ENCODE peak calls at places on chromosome 19, in seven cellular contexts. O, Z, C, B, U, L and R are unnamed samples.

GRCh38 chr19:8311461-8312260 is 3.5 kb upstream of the CD320 start:
- DNase-seq in B (peak; percentile 75), O (peak; percentile 50), U (no peak), L (peak; percentile 63), C (no peak), Z (peak; percentile 62), R (peak; percentile 52)

GRCh38 chr19:7921302-7921954 is 1.3 kb downstream of the SNAPC2 start:
- DNase-seq in U (no peak), L (no peak), Z (no peak), O (no peak), B (no peak), C (no peak), R (no peak)

GRCh38 chr19:34269968-34270621 is 15.7 kb downstream of the GARRE1 start:
- DNase-seq in U (peak; percentile 66), L (peak; percentile 68), C (peak; percentile 83), O (peak; percentile 65), Z (no peak), B (peak; percentile 45), R (peak; percentile 77)

GRCh38 chr19:32872391-32872790 is 2.8 kb upstream of the SLC7A9 start:
- DNase-seq in L (no peak), C (no peak), O (no peak), B (no peak), U (no peak), Z (no peak), R (no peak)

GRCh38 chr19:46471116-46471733 is at the start of gene PNMA8A:
- DNase-seq in C (peak; percentile 84), Z (no peak), L (peak; percentile 86), O (peak; percentile 68), B (no peak), U (peak; percentile 57), R (peak; percentile 62)

GRCh38 chr19:8552810-8553209 is 24.4 kb downstream of the MYO1F start:
- DNase-seq in L (no peak), U (peak; percentile 62), C (no peak), Z (no peak), O (no peak), B (no peak), R (no peak)

GRCh38 chr19:28313633-28314032 is 899.3 kb downstream of the UQCRFS1 start:
- DNase-seq in B (no peak), O (no peak), C (peak; percentile 94), Z (no peak), L (no peak), U (peak; percentile 17), R (no peak)

GRCh38 chr19:47378246-47378645 is 29.1 kb downstream of the DHX34 start:
- DNase-seq in L (no peak), Z (no peak), C (no peak), B (no peak), O (no peak), U (no peak), R (no peak)

GRCh38 chr19:3860499-3860898 is 8.3 kb downstream of the ZFR2 start:
- DNase-seq in U (no peak), Z (no peak), L (no peak), C (no peak), O (no peak), B (no peak), R (no peak)

GRCh38 chr19:43605875-43606568 is 5.9 kb upstream of the SRRM5 start:
- DNase-seq in C (no peak), Z (no peak), U (no peak), B (no peak), O (no peak), L (no peak), R (no peak)

GRCh38 chr19:36019061-36019670 is 5.2 kb upstream of the ALKBH6 start:
- DNase-seq in O (no peak), C (no peak), B (no peak), U (no peak), L (no peak), Z (no peak), R (no peak)

GRCh38 chr19:38395381-38396127 is 7.1 kb downstream of the SPRED3 start:
- DNase-seq in O (no peak), C (no peak), Z (no peak), B (no peak), U (no peak), L (no peak), R (no peak)

GRCh38 chr19:13092608-13093260 is 9.9 kb downstream of the LYL1 start:
- DNase-seq in C (peak; percentile 47), O (peak; percentile 24), U (peak; percentile 58), Z (no peak), L (no peak), B (no peak), R (no peak)

GRCh38 chr19:38337360-38337653 is 1.7 kb downstream of the CATSPERG start:
- DNase-seq in O (no peak), U (no peak), B (no peak), Z (no peak), L (no peak), C (no peak), R (no peak)

GRCh38 chr19:13029893-13030292 is 34.6 kb downstream of the NFIX start:
- DNase-seq in C (peak; percentile 84), U (no peak), L (peak; percentile 73), B (no peak), O (no peak), Z (no peak), R (no peak)

GRCh38 chr19:41886761-41887710 is 4.1 kb downstream of the ARHGEF1 start:
- DNase-seq in C (no peak), U (no peak), B (no peak), O (no peak), L (no peak), Z (no peak), R (no peak)

GRCh38 chr19:35818445-35818844 is 5.8 kb upstream of the PRODH2 start:
- DNase-seq in C (no peak), L (no peak), B (no peak), O (no peak), U (no peak), Z (no peak), R (no peak)

GRCh38 chr19:46772170-46773017 is 16.0 kb downstream of the SLC1A5 start:
- DNase-seq in O (no peak), C (peak; percentile 42), L (no peak), Z (no peak), U (no peak), B (no peak), R (no peak)

GRCh38 chr19:40254714-40255418 is 28.4 kb upstream of the CCNP start:
- DNase-seq in U (no peak), Z (no peak), L (no peak), C (no peak), O (no peak), B (no peak), R (no peak)

GRCh38 chr19:40252395-40252794 is 25.9 kb upstream of the CCNP start:
- DNase-seq in Z (no peak), L (no peak), O (no peak), B (no peak), C (no peak), U (no peak), R (no peak)

GRCh38 chr19:40251991-40252390 is 25.5 kb upstream of the CCNP start:
- DNase-seq in Z (no peak), U (no peak), O (no peak), C (no peak), B (no peak), L (no peak), R (no peak)

GRCh38 chr19:40255619-40256166 is 29.2 kb upstream of the CCNP start:
- DNase-seq in O (no peak), B (no peak), Z (no peak), U (no peak), C (no peak), L (no peak), R (no peak)

DNA sequence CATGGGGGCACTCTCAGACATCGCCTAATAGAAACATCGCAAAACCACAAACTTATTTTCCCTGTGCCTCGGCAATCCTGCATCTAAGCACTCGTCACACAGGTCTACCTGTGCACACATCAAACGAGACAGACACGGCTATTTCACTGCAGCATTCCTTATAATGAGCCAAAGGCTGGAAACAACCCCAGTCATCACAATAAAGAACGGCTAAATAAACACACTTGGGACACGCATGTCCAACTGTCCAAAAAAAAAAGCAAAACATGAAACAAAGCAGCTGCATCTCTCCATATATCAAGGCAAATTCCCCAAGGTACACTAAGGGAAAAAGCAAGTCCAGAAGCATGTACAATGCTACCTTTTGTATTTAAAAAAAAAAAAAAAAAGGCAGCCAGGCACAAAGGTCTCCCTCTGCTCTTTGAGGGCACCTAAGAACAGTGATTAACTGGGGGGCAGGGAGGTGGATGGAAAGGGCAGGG is 27.2 kb upstream of the CCNP start:
- DNase-seq in U (no peak), C (no peak), L (no peak), Z (no peak), B (no peak), O (no peak), R (no peak)
- H3K4me3 ChIP-seq in U (no peak overlapping the region), C (no peak overlapping the region), L (no peak overlapping the region), Z (no peak overlapping the region), B (no peak overlapping the region), O (no peak overlapping the region), R (no peak overlapping the region)

DNA sequence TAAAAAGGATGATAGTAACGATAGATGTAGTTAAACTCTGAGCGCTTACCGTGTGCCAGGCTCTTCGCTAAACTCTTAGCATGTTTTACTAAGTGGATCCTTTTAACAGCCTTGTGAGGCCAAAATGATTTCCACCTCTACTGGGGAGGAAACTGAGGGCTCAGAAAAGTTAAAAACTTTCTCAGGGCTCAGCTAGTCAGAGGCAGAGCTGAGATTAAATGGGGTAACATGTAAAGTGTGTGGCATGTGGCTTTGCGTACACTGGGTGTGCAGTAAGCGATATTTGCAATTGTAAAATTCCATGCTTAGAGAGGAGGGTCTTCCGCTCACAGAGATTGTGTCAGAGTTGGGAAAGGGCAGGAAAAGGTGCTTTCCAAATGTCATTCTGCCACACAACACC is 1.7 kb downstream of the U2AF2 start:
- DNase-seq in Z (no peak), L (no peak), C (no peak), B (no peak), O (no peak), U (no peak), R (no peak)
- H3K27ac ChIP-seq in Z (no peak overlapping the region), L (no peak overlapping the region), C (peak overlapping the region; percentile 97), B (no peak overlapping the region), O (no peak overlapping the region), U (no peak overlapping the region), R (no peak overlapping the region)

DNA sequence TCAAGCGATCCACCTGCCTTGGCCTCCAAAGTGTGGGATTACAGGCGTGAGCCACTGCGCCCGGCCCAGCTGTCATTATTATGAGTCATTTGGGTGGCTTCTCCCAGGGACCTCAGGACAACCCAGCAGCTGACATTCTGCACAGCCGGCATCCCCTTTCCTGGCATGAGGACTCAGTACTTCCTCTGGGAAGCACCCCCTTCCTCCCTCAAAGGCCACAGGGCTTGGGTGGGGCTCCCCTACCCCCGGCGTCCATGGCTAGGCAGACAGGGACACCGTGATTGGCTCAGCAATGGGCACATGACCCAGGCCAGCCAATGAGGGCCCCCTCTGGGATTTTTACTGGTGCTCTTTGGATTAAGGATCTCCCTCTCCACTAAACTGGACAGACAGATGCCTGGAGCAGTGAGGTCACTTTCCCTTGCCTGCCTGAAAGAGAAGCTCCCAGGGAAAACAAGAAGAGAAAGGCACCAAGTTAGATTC is 6.0 kb downstream of the KANK2 start:
- DNase-seq in L (peak; percentile 91), U (peak; percentile 63), O (peak; percentile 78), Z (no peak), B (peak; percentile 58), C (peak; percentile 74), R (peak; percentile 65)
- H3K4me3 ChIP-seq in L (peak overlapping the region; percentile 2), U (no peak overlapping the region), O (peak overlapping the region; percentile 1), Z (no peak overlapping the region), B (no peak overlapping the region), C (no peak overlapping the region), R (peak overlapping the region; percentile 6)

GRCh38 chr19:11179716-11180297 is 17.5 kb downstream of the KANK2 start:
- DNase-seq in B (no peak), C (no peak), L (no peak), U (no peak), O (no peak), Z (no peak), R (no peak)
- H3K27ac ChIP-seq in B (peak overlapping the region; percentile 47), C (peak overlapping the region; percentile 13), L (peak overlapping the region; percentile 98), U (no peak overlapping the region), O (peak overlapping the region; percentile 99), Z (peak overlapping the region; percentile 25), R (peak overlapping the region; percentile 41)

GRCh38 chr19:48751835-48752510 is 468 bp downstream of the FUT1 start:
- DNase-seq in B (no peak), C (no peak), O (no peak), L (no peak), Z (no peak), U (no peak), R (no peak)
- H3K4me3 ChIP-seq in B (peak overlapping the region; percentile 23), C (peak overlapping the region; percentile 37), O (peak overlapping the region; percentile 10), L (peak overlapping the region; percentile 5), Z (peak overlapping the region; percentile 13), U (peak overlapping the region; percentile 18), R (peak overlapping the region; percentile 61)